ENCODE peak calls at places on chromosome 10, in six cellular contexts. M, C, L, Y, Z and B are unnamed samples. For H3K36me3, the result is how much of the 10 kb centered on the place peaks cover.

GRCh38 chr10:113517893-113518240 is 35.0 kb upstream of the HABP2 start:
- DNase-seq in M (no peak), C (no peak), L (no peak), Y (no peak), Z (no peak), B (no peak)

GRCh38 chr10:47047577-47048532 is 136.6 kb downstream of the PTPN20 start:
- DNase-seq in M (peak), C (peak), L (peak), Y (peak), Z (peak), B (no peak)

GRCh38 chr10:132836248-132836831 is 50.4 kb upstream of the NKX6-2 start:
- DNase-seq in M (no peak), C (no peak), L (no peak), Y (no peak), Z (no peak), B (no peak)

GRCh38 chr10:87619705-87620104 is 40.0 kb upstream of the PAPSS2 start:
- DNase-seq in M (no peak), C (no peak), L (no peak), Y (no peak), Z (no peak), B (no peak)

GRCh38 chr10:26438534-26439269 is 561 bp downstream of the APBB1IP start:
- DNase-seq in M (peak), C (no peak), L (no peak), Y (peak), Z (peak), B (no peak)

GRCh38 chr10:27100800-27101347 is 580 bp upstream of the ANKRD26 start:
- DNase-seq in M (no peak), C (no peak), L (no peak), Y (no peak), Z (peak), B (no peak)

GRCh38 chr10:78319371-78319770 is 285.7 kb downstream of the RPS24 start:
- DNase-seq in M (no peak), C (no peak), L (no peak), Y (peak), Z (no peak), B (no peak)

GRCh38 chr10:4131407-4132215 is 346.6 kb upstream of the KLF6 start:
- DNase-seq in M (peak), C (no peak), L (no peak), Y (peak), Z (no peak), B (peak)

GRCh38 chr10:93445097-93445960 is 36.8 kb downstream of the MYOF start:
- DNase-seq in M (peak), C (peak), L (peak), Y (peak), Z (peak), B (peak)

GRCh38 chr10:114408112-114408967 is 4.0 kb upstream of the AFAP1L2 start:
- DNase-seq in M (peak), C (no peak), L (no peak), Y (no peak), Z (no peak), B (no peak)

GRCh38 chr10:117360016-117360415 is 15.2 kb downstream of the PDZD8 start:
- DNase-seq in M (no peak), C (no peak), L (no peak), Y (no peak), Z (no peak), B (no peak)

GRCh38 chr10:117264776-117265175 is 23.9 kb downstream of the SLC18A2 start:
- DNase-seq in M (no peak), C (no peak), L (no peak), Y (peak), Z (peak), B (no peak)

GRCh38 chr10:82668266-82668665 is 793.3 kb downstream of the NRG3 start:
- DNase-seq in M (no peak), C (no peak), L (no peak), Y (no peak), Z (no peak), B (no peak)

GRCh38 chr10:31947144-31947926 is 18.7 kb upstream of the ARHGAP12 start:
- DNase-seq in M (peak), C (peak), L (no peak), Y (peak), Z (peak), B (peak)

GRCh38 chr10:5589071-5589962 is 64.6 kb downstream of the CALML3 start:
- DNase-seq in M (peak), C (no peak), L (no peak), Y (no peak), Z (no peak), B (no peak)

GRCh38 chr10:124207391-124207790 is 114.0 kb upstream of the CHST15 start:
- DNase-seq in M (no peak), C (no peak), L (no peak), Y (no peak), Z (no peak), B (no peak)

GRCh38 chr10:688621-689426 is 644 bp downstream of the DIP2C start:
- DNase-seq in M (no peak), C (no peak), L (peak), Y (peak), Z (no peak), B (no peak)

GRCh38 chr10:5744849-5745248 is 60.2 kb downstream of the TASOR2 start:
- DNase-seq in M (no peak), C (no peak), L (no peak), Y (no peak), Z (no peak), B (no peak)

GRCh38 chr10:64731016-64731415 is 1209.8 kb downstream of the REEP3 start:
- DNase-seq in M (no peak), C (no peak), L (no peak), Y (no peak), Z (no peak), B (no peak)

GRCh38 chr10:17609523-17610079 is 7.6 kb downstream of the HACD1 start:
- DNase-seq in M (no peak), C (no peak), L (no peak), Y (no peak), Z (no peak), B (no peak)

GRCh38 chr10:133334495-133335237 is 2.0 kb downstream of the CALY start:
- DNase-seq in M (no peak), C (no peak), L (no peak), Y (no peak), Z (no peak), B (no peak)

GRCh38 chr10:112258407-112258806 is 24.8 kb upstream of the TECTB start:
- DNase-seq in M (no peak), C (no peak), L (no peak), Y (no peak), Z (no peak), B (no peak)

DNA sequence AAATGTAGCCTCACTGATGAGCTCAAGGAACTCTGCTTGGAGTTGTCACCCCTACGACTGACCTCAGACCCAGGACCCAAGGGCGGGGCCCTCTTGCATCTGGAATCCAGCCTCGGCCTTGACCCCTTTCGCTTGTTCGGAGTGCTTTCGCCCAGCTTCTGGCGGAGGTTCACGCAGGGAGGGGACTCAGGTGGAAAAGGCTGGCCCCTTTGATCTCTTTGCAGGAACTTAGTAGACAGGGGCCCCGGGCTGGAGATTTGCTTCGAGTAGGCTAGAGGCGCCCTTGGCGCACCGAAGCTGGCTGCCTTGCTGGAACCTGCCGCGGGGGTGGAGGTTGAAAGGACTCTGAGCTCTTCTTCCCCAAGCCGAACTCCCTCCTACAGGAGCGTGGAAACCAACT is 255.0 kb downstream of the OTUD1 start:
- DNase-seq in M (no peak), C (no peak), L (no peak), Y (peak), Z (no peak), B (no peak)
- H3K4me3 ChIP-seq in M (no peak), C (no peak), L (peak), Y (no peak), Z (no peak), B (no peak)

DNA sequence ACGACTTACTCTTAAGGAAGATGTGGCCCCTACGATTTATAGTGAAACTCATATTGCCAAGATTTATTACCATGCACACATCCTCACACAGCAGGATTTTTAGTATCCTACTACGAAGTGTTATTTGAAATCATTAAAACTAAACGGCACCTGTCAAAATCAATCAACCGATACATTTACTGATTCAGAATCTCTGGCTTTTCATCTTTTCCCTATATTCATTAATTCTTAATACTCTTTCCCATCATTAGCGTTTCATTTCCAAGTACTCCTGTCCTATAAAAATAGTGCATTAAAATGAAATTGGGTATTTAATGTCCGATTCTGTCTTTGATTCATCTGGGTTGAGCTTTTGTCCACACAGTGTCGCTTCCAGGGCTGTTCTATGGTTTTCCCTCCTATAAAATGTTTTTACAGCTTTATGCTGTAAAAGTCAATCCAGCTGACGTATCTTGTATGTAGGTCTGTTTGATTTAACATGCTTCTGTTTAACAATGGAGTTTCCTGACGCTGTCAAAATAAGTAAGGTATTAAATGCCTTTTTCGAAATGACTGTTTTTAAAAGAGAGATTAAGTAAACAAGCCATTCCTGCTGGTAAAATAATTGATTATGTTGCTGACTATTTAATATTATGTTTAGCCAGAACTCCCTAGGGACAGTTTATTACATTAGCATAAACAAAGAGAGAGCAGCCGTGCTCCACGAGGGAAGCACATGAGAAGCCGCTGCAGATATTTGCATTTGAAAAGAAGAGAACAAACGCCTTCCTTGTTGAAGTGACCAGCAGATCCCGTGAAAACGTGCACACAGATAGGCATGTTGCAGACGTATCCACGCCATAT is 22.3 kb upstream of the SFMBT2 start:
- DNase-seq in M (no peak), C (no peak), L (no peak), Y (peak), Z (no peak), B (no peak)
- TF ChIP-seq CTCF in M (no peak), C (no peak), L (no peak), Y (no peak), Z (no peak), B (no peak)

DNA sequence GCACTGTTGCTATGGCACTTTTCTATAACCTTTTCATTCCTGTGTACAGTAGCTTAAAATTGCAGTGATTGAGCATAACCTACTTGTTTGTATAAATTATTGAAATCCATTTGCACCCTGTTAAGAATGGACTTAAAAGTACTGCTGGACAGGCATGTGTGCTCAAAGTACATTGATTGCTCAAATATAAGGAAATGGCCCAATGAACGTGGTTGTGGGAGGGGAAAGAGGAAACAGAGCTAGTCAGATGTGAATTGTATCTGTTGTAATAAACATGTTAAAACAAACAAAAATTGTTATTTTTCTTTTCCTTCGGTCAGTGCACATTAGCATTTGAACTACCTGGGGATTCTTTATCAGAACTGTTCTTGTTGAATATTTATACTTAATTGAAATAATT is 57.1 kb upstream of the BAMBI start:
- DNase-seq in M (no peak), C (no peak), L (no peak), Y (no peak), Z (no peak), B (no peak)
- H3K36me3 ChIP-seq in M (half or more), C (under half), L (under half), Y (under half), Z (under half), B (under half)

DNA sequence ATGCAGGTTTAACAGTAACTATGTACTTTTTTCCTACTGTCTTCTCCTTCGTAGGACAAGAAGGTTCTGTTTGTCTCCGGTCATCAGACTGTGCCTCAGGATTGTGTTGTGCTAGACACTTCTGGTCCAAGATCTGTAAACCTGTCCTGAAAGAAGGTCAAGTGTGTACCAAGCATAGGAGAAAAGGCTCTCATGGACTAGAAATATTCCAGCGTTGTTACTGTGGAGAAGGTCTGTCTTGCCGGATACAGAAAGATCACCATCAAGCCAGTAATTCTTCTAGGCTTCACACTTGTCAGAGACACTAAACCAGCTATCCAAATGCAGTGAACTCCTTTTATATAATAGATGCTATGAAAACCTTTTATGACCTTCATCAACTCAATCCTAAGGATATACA is 2.4 kb downstream of the DKK1 start:
- DNase-seq in M (no peak), C (no peak), L (no peak), Y (no peak), Z (no peak), B (no peak)
- H3K4me3 ChIP-seq in M (no peak), C (peak), L (no peak), Y (no peak), Z (no peak), B (no peak)

DNA sequence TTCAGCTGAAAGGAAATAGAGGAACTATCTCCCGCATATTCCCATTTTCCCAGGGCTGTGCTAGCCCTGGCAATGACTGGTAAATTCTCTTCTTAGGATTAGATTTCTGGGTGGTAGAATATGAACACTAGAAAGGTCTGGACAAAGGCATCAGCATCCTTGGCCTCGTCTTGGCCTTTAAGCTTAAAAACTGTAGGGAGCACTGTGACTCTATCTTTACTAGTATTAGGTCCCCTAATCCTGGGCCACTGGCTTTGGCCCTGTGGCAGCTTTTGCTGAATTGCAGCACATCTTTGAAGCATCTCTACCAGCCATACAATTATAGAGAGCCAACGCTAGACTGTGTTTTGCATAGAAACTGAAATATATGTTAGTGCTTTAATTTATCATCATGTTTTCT is 41.5 kb upstream of the EBLN1 start:
- DNase-seq in M (peak), C (no peak), L (peak), Y (no peak), Z (no peak), B (no peak)
- TF ChIP-seq CTCF in M (no peak), C (peak), L (peak), Y (no peak), Z (no peak), B (no peak)

GRCh38 chr10:96322275-96322674 is 18.0 kb downstream of the DNTT start:
- DNase-seq in M (no peak), C (no peak), L (no peak), Y (no peak), Z (no peak), B (no peak)
- H3K36me3 ChIP-seq in M (under half), C (under half), L (under half), Y (under half), Z (under half), B (under half)

DNA sequence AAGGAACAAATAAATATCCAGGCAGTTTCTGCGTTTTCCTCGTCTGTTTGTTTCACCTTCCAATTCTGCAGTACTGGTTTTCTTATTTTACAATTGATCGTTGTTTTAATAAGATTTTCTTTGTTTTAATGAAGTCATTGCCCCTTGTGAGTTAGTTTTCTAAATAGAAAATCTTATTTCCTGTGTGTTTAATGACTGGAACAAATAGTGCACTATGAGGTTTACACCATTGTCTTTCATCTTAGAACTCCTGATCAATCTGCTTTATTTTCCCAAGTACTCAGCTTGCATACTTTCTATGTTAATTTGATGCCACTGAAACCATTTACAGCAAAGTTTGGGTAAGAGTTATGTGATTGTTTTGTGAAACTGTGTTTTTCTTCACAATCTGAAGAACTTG is 1.3 kb downstream of the PLEKHA1 start:
- DNase-seq in M (no peak), C (no peak), L (no peak), Y (no peak), Z (no peak), B (no peak)
- H3K4me3 ChIP-seq in M (peak), C (peak), L (peak), Y (peak), Z (peak), B (peak)